ENCODE peak calls at places on chromosomes 16 and 17, in six cellular contexts. A is HCT116, U is heart left ventricle, P is tibial nerve, T is NB4, O is A549. J is an unnamed sample.

GRCh38 chr17:50708050-50709000 is 611 bp upstream of the ANKRD40 start:
- DNase-seq in A (no peak), T (peak; percentile 47), O (peak; percentile 44), U (no peak), P (no peak), J (no peak)

GRCh38 chr16:57041182-57042156 is 50.9 kb upstream of the CPNE2 start:
- DNase-seq in A (no peak), P (no peak), O (peak; percentile 20), T (peak; percentile 79), U (no peak), J (no peak)

GRCh38 chr17:42554250-42555121 is 1.8 kb downstream of the HSD17B1 start:
- DNase-seq in O (peak; percentile 82), T (peak; percentile 92), U (peak; percentile 93), P (peak; percentile 74), A (no peak), J (no peak)

GRCh38 chr16:4744758-4745569 is 10.6 kb downstream of the DNAAF8 start:
- DNase-seq in O (no peak), A (no peak), T (no peak), P (no peak), U (no peak), J (no peak)

GRCh38 chr16:57266531-57267268 is 17.8 kb downstream of the PLLP start:
- DNase-seq in U (peak; percentile 19), T (peak; percentile 64), O (no peak), P (no peak), A (no peak), J (no peak)

GRCh38 chr16:58102665-58103427 is 26.3 kb downstream of the CFAP20 start:
- DNase-seq in U (no peak), T (peak; percentile 67), A (no peak), P (no peak), O (no peak), J (no peak)

GRCh38 chr17:73437826-73438225 is 126.0 kb upstream of the CDC42EP4 start:
- DNase-seq in O (no peak), P (no peak), T (no peak), U (no peak), A (no peak), J (no peak)

GRCh38 chr17:5629133-5629532 is 44.8 kb upstream of the NLRP1 start:
- DNase-seq in T (no peak), P (no peak), A (no peak), U (no peak), O (no peak), J (no peak)

GRCh38 chr17:32104158-32104557 is 38.1 kb upstream of the RHOT1 start:
- DNase-seq in O (no peak), T (peak; percentile 72), P (no peak), A (no peak), U (no peak), J (no peak)

GRCh38 chr16:89004209-89004831 is 27.3 kb upstream of the CBFA2T3 start:
- DNase-seq in A (no peak), U (no peak), O (no peak), P (no peak), T (no peak), J (no peak)

GRCh38 chr17:10735251-10735650 is 5.4 kb upstream of the TMEM220 start:
- DNase-seq in O (no peak), U (no peak), T (no peak), P (no peak), A (no peak), J (no peak)

GRCh38 chr16:3256146-3256875 is at the start of gene MEFV:
- DNase-seq in T (peak; percentile 39), U (no peak), A (no peak), P (no peak), O (no peak), J (no peak)

GRCh38 chr16:71461686-71462648 is at the start of gene ZNF23:
- DNase-seq in A (peak; percentile 57), O (peak; percentile 85), T (peak; percentile 85), U (peak; percentile 95), P (peak; percentile 72), J (peak; percentile 18)

GRCh38 chr17:18182978-18183333 is 672 bp upstream of the ALKBH5 start:
- DNase-seq in T (peak; percentile 90), O (no peak), U (peak; percentile 95), A (no peak), P (peak; percentile 68), J (peak; percentile 62)

GRCh38 chr17:79583475-79583874 is 27.4 kb downstream of the RBFOX3 start:
- DNase-seq in U (no peak), A (no peak), P (no peak), O (no peak), T (no peak), J (no peak)

GRCh38 chr17:83009414-83010322 is 69.7 kb upstream of the METRNL start:
- DNase-seq in O (no peak), A (no peak), U (no peak), P (no peak), T (no peak), J (no peak)

GRCh38 chr16:83939266-83939856 is 13.7 kb upstream of the OSGIN1 start:
- DNase-seq in A (no peak), P (no peak), U (no peak), T (no peak), O (no peak), J (no peak)

GRCh38 chr17:57454729-57455062 is 198.4 kb downstream of the MSI2 start:
- DNase-seq in P (no peak), A (no peak), U (no peak), T (no peak), O (no peak), J (no peak)
- H3K4me3 ChIP-seq in P (no peak overlapping the region), A (no peak overlapping the region), U (no peak overlapping the region), T (no peak overlapping the region), O (no peak overlapping the region), J (no peak overlapping the region)

DNA sequence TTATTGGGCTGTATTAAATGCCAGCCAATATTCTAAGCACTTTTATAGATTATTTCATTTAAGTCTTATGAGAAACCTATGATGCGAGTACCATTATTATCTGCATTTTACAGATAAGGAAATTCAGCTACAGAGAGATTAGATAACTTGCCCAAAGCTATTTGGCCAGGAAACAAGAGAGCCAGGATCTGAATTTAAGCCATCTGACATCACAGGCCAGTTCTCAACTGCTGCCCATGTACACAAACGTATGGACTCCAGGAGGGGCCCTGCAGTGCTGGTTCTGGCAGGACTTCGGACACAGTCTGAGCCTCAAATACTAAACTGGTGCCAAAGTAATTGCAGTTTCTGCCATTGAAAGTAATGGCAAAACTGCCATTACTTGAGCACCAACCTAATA is 40.2 kb downstream of the CPPED1 start:
- DNase-seq in T (no peak), A (no peak), U (no peak), O (no peak), P (no peak), J (no peak)
- TF ChIP-seq CTCF in T (no peak), A (no peak), U (no peak), O (no peak), P (no peak), J (no peak)

DNA sequence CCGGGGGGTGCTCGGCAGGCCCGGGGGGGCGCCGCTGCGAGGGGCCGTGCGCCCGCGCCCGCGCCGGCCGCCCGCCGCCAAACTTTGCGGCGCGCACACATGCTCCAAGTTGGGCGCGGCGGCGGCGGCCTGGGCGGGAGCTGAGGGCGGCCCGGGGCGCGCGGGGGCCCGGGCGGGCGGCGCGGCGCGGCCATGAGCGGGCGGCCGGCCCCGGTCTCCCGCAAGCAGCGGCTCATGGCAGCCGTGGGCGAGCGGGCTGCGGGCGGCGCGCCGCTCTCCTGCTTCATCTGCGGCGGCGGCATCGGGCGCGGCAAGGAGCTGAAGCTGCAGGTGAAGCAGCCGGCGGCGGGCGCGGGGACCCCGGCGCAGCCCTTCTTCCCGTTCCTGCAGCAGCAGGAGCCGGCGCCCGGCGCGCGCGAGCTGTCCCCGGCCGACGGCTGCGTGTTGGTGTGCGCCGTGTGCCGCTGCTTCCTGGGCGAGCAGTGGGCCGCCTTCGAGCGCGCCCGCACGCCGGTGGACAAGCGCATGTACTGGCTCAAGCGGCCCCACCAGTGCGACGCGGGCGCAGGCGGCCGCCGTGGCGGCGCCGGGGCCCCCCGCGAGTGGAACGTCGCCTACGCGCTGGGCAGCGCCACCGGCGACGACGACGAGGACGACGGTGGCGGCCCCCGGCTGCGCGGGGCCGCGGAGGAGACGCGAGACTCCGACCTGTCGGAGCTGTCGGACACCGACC is 57.2 kb upstream of the CIBAR2 start:
- DNase-seq in T (no peak), A (no peak), P (no peak), O (no peak), U (peak; percentile 61), J (no peak)
- TF ChIP-seq POLR2A in T (no peak), A (no peak), P (no peak), O (no peak), U (no peak), J (no peak)

GRCh38 chr16:87851601-87852000 is 17.7 kb downstream of the SLC7A5 start:
- DNase-seq in O (no peak), U (no peak), T (no peak), A (no peak), P (no peak), J (no peak)
- H3K4me3 ChIP-seq in O (peak overlapping the region; percentile 29), U (no peak overlapping the region), T (no peak overlapping the region), A (no peak overlapping the region), P (no peak overlapping the region), J (no peak overlapping the region)

GRCh38 chr16:66549284-66550131 is at the start of gene TK2:
- DNase-seq in U (peak; percentile 89), A (no peak), T (peak; percentile 88), O (no peak), P (peak; percentile 28), J (no peak)
- TF ChIP-seq CTCF in U (peak; percentile 33), A (peak; percentile 13), T (peak; percentile 20), O (peak; percentile 17), P (no peak), J (peak; percentile 22)

GRCh38 chr17:56876766-56877179 is 37.1 kb downstream of the TRIM25 start:
- DNase-seq in T (no peak), U (no peak), O (peak; percentile 27), P (no peak), A (no peak), J (no peak)

GRCh38 chr17:56880133-56880532 is 33.7 kb downstream of the TRIM25 start:
- DNase-seq in P (no peak), O (no peak), A (no peak), T (peak; percentile 26), U (no peak), J (no peak)

GRCh38 chr17:56881685-56882295 is 32.1 kb downstream of the TRIM25 start:
- DNase-seq in A (no peak), O (no peak), T (no peak), U (no peak), P (no peak), J (no peak)

GRCh38 chr17:56879280-56879679 is 34.6 kb downstream of the TRIM25 start:
- DNase-seq in U (no peak), T (no peak), P (no peak), O (no peak), A (no peak), J (no peak)

DNA sequence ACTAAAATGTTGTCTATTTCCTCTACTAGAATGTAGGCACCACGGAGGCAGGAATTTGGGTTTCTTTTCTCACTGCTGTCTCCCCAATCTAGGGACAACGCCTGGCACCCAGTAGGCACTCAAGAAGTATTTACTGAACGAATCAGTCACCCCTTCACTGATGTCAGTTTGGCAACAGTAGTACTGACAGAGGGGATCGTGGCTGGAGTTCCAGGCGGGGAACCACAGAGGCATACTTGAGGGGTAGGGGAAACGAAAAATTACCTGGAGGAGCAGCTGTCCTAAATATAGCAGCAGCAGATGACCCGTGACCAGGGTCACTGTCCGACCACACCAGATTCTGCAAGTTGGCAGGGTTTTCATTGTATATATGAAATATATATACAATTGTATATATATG is 33.3 kb downstream of the TRIM25 start:
- DNase-seq in T (no peak), O (no peak), U (no peak), A (no peak), P (no peak), J (no peak)
- TF ChIP-seq POLR2A in T (no peak), O (no peak), U (no peak), A (no peak), P (no peak), J (no peak)

J was measured in esophagus squamous epithelium.